ENCODE peak calls at places on chromosomes 2 and 18, in six cellular contexts. U is A549, P is spleen, L is body of pancreas, F is heart left ventricle, Z is HCT116. D is an unnamed sample.

GRCh38 chr2:121080013-121080772 is 204.8 kb downstream of the TFCP2L1 start:
- DNase-seq in U (peak; percentile 57), P (no peak), L (peak; percentile 62), F (peak; percentile 51), Z (peak; percentile 37), D (peak; percentile 69)

GRCh38 chr18:22342625-22343024 is 75.1 kb downstream of the CTAGE1 start:
- DNase-seq in U (no peak), P (no peak), L (peak; percentile 44), F (no peak), Z (no peak), D (peak; percentile 59)

GRCh38 chr2:187150667-187151066 is 297.4 kb downstream of the CALCRL start:
- DNase-seq in U (no peak), P (no peak), L (no peak), F (no peak), Z (no peak), D (no peak)

GRCh38 chr2:17171446-17172049 is 346.7 kb downstream of the RAD51AP2 start:
- DNase-seq in U (peak; percentile 45), P (no peak), L (peak; percentile 13), F (no peak), Z (peak; percentile 29), D (peak; percentile 5)

GRCh38 chr2:5696351-5696740 is 4.2 kb downstream of the SOX11 start:
- DNase-seq in U (no peak), P (no peak), L (no peak), F (no peak), Z (no peak), D (no peak)

GRCh38 chr2:88235987-88236386 is 65.8 kb downstream of the THNSL2 start:
- DNase-seq in U (no peak), P (no peak), L (no peak), F (no peak), Z (no peak), D (no peak)

GRCh38 chr2:102915128-102915527 is 153.3 kb downstream of the TMEM182 start:
- DNase-seq in U (peak; percentile 59), P (no peak), L (no peak), F (no peak), Z (peak; percentile 12), D (no peak)

GRCh38 chr2:226578373-226578772 is 221.2 kb downstream of the IRS1 start:
- DNase-seq in U (no peak), P (no peak), L (no peak), F (no peak), Z (no peak), D (no peak)

GRCh38 chr2:68653538-68653982 is 10.2 kb downstream of the PROKR1 start:
- DNase-seq in U (no peak), P (no peak), L (peak; percentile 18), F (no peak), Z (no peak), D (no peak)

GRCh38 chr2:72785517-72785916 is 40.3 kb downstream of the EXOC6B start:
- DNase-seq in U (no peak), P (no peak), L (no peak), F (no peak), Z (no peak), D (no peak)

GRCh38 chr2:33535409-33535808 is 59.0 kb downstream of the RASGRP3 start:
- DNase-seq in U (no peak), P (no peak), L (no peak), F (peak; percentile 69), Z (no peak), D (no peak)

GRCh38 chr2:188634656-188635055 is 339.5 kb upstream of the COL3A1 start:
- DNase-seq in U (no peak), P (no peak), L (no peak), F (no peak), Z (no peak), D (no peak)

GRCh38 chr2:25740810-25741381 is 67.5 kb upstream of the DTNB start:
- DNase-seq in U (no peak), P (no peak), L (peak; percentile 57), F (no peak), Z (no peak), D (no peak)

DNA sequence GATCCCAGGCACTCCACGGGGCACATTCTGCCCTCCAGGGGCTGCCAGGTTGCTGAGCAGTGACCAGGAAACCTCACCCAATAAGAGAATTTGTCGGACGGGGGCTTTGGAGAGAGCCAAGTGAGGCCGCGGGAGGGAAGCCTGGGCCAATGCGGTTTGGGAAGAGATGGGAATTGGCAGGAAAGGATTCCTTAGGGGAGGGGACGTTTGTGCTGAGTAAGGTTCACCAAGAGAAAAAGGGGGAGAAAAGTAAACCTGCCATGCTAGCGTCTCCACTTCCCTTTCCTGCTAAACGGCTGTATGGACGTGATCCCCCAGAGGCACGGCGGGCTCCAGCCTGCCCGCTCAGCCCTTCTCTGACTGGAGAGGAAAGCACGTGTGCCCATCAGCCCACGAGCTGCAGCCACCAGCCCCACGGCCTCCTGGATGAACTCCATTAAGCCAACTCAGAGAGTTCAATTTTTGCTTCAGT is 194.4 kb upstream of the ID2 start:
- DNase-seq in U (no peak), P (no peak), L (no peak), F (no peak), Z (no peak), D (no peak)
- TF ChIP-seq POLR2A in U (no peak), P (no peak), L (no peak), F (no peak), Z (no peak), D (no peak)

DNA sequence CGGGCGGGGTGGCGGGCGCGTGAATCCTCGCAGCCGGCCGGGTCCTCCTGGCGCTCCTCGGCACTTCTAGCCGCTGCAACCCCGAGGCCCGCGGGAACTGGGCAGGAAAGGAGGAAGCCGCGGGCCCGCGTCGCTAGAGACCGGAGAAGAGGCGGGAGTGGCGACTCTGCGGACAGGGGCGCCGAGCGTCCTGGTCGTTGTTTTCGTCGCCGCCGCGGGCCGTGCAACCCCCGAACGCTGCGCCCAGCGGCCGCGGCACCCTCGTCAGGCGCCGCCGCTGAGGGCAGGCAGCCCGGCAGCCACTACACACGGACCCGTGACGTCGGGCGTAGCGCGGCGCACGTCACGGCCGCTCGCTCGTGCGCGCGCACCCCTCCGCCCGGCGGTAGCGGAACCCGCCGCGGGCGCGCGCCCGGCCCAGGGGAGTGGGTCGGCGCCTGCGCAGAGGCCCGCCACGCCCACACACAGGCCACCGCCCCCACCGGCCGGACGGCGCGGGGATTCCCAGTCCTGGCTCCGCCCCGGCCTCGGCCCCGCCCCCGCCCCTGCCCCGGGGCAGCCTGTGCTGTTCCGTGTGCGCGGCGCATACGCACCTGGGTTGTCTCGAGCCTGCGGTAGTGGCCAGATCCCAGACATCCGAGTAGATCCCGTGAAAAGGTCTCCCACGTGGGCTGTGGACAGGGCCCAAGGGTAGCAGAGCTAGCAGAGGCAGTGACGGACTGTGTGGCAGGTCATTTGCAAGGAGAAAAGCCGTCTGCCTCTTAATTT is at the start of gene MAP3K2:
- DNase-seq in U (peak; percentile 93), P (peak; percentile 98), L (peak; percentile 95), F (peak; percentile 95), Z (peak; percentile 72), D (peak; percentile 99)
- TF ChIP-seq POLR2A in U (peak; percentile 80), P (peak; percentile 74), L (peak; percentile 81), F (no peak), Z (peak; percentile 49), D (peak; percentile 94)

GRCh38 chr2:101038455-101039255 is 36.6 kb downstream of the RPL31 start:
- DNase-seq in U (peak; percentile 59), P (no peak), L (peak; percentile 18), F (no peak), Z (peak; percentile 43), D (peak; percentile 46)
- TF ChIP-seq POLR2A in U (no peak), P (no peak), L (no peak), F (no peak), Z (no peak), D (no peak)

DNA sequence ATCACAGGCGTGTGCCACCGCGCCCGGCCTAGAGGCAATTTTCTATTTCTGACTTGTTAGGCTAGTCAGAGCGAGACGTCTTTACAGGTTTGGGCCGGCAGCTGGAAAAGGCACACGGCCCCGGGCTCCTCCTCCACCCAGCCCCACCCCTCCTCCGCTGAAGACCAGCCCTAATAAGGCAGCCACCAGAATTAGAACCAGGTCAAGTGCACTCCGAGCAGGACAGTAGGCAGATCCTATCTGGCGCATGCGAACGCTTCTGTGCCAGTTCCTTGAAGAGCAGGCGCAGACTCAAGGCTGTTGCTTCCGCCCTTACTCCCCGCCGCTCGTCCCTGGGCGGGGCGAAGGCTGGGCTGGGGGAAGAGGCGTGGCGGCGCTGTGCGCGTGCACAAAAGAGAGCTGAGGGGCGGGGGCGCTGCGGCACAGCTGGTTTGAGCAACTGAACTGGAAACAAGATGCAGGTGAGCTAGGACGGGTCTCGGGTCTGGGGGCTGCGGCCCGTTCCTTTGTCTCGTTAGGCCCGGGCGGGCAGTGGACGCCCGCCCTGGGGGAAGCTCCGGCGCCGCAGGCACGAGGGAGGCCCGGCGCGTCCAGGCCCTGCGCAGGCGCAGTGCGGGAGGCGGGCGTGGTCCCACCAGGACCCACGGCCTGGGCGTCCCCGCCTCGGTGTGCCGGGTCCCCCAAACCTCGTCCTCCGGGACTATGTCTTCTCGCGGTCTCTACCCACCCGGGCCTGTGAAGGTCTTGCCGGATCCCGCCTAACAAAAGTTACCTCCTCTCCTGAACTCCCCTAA is at the start of gene PDCL3:
- DNase-seq in U (peak; percentile 99), P (peak; percentile 99), L (peak; percentile 99), F (peak; percentile 96), Z (peak; percentile 97), D (peak; percentile 98)
- TF ChIP-seq POLR2A in U (peak; percentile 73), P (peak; percentile 73), L (peak; percentile 77), F (no peak), Z (no peak), D (peak; percentile 74)

GRCh38 chr18:3251963-3252277 is 4.3 kb downstream of the MYL12A start:
- DNase-seq in U (no peak), P (no peak), L (no peak), F (no peak), Z (no peak), D (no peak)

GRCh38 chr18:3251249-3251962 is 3.8 kb downstream of the MYL12A start:
- DNase-seq in U (no peak), P (no peak), L (no peak), F (no peak), Z (no peak), D (no peak)

GRCh38 chr18:3248062-3248669 is 565 bp downstream of the MYL12A start:
- DNase-seq in U (no peak), P (no peak), L (peak; percentile 55), F (no peak), Z (no peak), D (peak; percentile 81)

GRCh38 chr18:3248670-3249359 is 1.2 kb downstream of the MYL12A start:
- DNase-seq in U (peak; percentile 70), P (no peak), L (peak; percentile 53), F (no peak), Z (no peak), D (peak; percentile 74)

DNA sequence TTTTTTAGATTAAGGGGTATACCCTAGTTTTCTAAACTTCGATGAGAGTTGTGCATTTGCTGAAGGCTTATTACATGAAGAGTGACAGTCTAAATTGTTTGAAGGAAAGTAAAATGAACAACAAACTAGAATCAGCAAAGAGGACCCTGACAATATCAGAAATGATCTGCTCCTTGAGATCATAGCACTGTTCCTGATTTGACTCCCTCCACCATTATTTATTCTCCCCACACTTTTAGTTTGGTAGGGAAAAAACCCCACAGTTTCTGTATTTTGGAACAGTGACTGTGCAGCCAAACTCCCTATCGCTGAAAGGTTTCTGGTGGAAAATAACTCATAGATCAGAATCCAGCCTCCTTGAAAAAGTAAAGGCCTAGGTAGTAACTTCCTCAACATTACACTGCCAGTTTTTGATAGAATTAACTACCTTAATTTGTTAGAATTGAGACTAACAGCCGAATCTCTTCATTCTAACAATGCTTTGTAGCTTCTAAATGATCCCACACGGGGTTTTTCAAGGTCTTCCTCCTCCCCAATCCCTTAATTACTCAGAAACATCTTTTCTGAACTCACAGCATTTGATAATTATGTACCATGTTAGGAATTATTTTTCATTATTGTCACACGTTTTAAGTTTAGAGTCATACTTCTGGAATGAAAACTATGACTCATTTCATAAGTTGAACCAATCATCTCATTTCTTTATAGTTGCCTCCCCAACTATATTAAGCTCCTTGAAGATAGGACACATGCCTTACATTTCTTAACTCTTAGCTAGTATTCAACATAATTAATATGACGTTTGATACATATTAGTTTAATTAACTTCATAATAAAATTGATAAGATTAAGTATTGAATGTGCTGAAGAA is 2.9 kb downstream of the MYL12A start:
- DNase-seq in U (no peak), P (no peak), L (no peak), F (no peak), Z (no peak), D (no peak)
- TF ChIP-seq POLR2A in U (no peak), P (no peak), L (no peak), F (no peak), Z (no peak), D (peak; percentile 36)